ENCODE peak calls at places on chromosomes 5 and 9, in four cellular contexts. One of them, this sample, is unnamed.

GRCh38 chr9:133238851-133239532 is 29.9 kb upstream of the OBP2B start:
- DNase-seq in K562: peak
- DNase-seq in HepG2: peak
- DNase-seq in SK-N-SH: peak
- DNase-seq in this sample: peak

GRCh38 chr9:26326473-26327044 is 566.0 kb downstream of the CAAP1 start:
- DNase-seq in HepG2: peak
- DNase-seq in SK-N-SH: peak
- DNase-seq in K562: no peak
- DNase-seq in this sample: peak

GRCh38 chr5:9207820-9208418 is 338.0 kb downstream of the SEMA5A start:
- DNase-seq in K562: peak
- DNase-seq in SK-N-SH: peak
- DNase-seq in HepG2: peak
- DNase-seq in this sample: no peak

GRCh38 chr9:98184326-98184725 is 8.1 kb downstream of the CORO2A start:
- DNase-seq in K562: no peak
- DNase-seq in SK-N-SH: no peak
- DNase-seq in HepG2: no peak
- DNase-seq in this sample: no peak

GRCh38 chr9:96149881-96150280 is 152.1 kb downstream of the HSD17B3 start:
- DNase-seq in SK-N-SH: no peak
- DNase-seq in HepG2: no peak
- DNase-seq in K562: no peak
- DNase-seq in this sample: no peak

GRCh38 chr9:90600029-90600428 is 42.6 kb downstream of the DIRAS2 start:
- DNase-seq in SK-N-SH: no peak
- DNase-seq in K562: no peak
- DNase-seq in HepG2: no peak
- DNase-seq in this sample: peak

GRCh38 chr5:158056426-158056825 is 197.5 kb upstream of the CLINT1 start:
- DNase-seq in HepG2: no peak
- DNase-seq in SK-N-SH: no peak
- DNase-seq in K562: no peak
- DNase-seq in this sample: no peak

GRCh38 chr5:146388418-146388817 is 49.8 kb downstream of the POU4F3 start:
- DNase-seq in SK-N-SH: no peak
- DNase-seq in HepG2: no peak
- DNase-seq in K562: no peak
- DNase-seq in this sample: no peak

GRCh38 chr9:117214416-117214815 is 200.4 kb downstream of the ASTN2 start:
- DNase-seq in HepG2: no peak
- DNase-seq in SK-N-SH: no peak
- DNase-seq in K562: no peak
- DNase-seq in this sample: no peak

GRCh38 chr5:134586866-134587524 is 45.6 kb downstream of the SAR1B start:
- DNase-seq in SK-N-SH: peak
- DNase-seq in HepG2: peak
- DNase-seq in K562: peak
- DNase-seq in this sample: peak

GRCh38 chr5:72107874-72108199 is 562 bp downstream of the MAP1B start:
- DNase-seq in K562: peak
- DNase-seq in SK-N-SH: no peak
- DNase-seq in HepG2: no peak
- DNase-seq in this sample: peak

GRCh38 chr5:137560414-137560813 is 61.3 kb upstream of the SPOCK1 start:
- DNase-seq in HepG2: no peak
- DNase-seq in K562: no peak
- DNase-seq in SK-N-SH: no peak
- DNase-seq in this sample: no peak

GRCh38 chr9:117000196-117000723 is 313.2 kb downstream of the TRIM32 start:
- DNase-seq in HepG2: no peak
- DNase-seq in SK-N-SH: no peak
- DNase-seq in K562: no peak
- DNase-seq in this sample: no peak

GRCh38 chr9:87524061-87524460 is 26.4 kb downstream of the DAPK1 start:
- DNase-seq in K562: no peak
- DNase-seq in SK-N-SH: no peak
- DNase-seq in HepG2: no peak
- DNase-seq in this sample: no peak

GRCh38 chr5:133757396-133757795 is 145.1 kb upstream of the FSTL4 start:
- DNase-seq in SK-N-SH: no peak
- DNase-seq in K562: no peak
- DNase-seq in HepG2: no peak
- DNase-seq in this sample: no peak

GRCh38 chr5:158483202-158483870 is 616.4 kb downstream of the EBF1 start:
- DNase-seq in HepG2: no peak
- DNase-seq in K562: no peak
- DNase-seq in SK-N-SH: no peak
- DNase-seq in this sample: no peak

GRCh38 chr9:101738566-101739183 is at the start of gene GRIN3A:
- DNase-seq in HepG2: no peak
- DNase-seq in SK-N-SH: peak
- DNase-seq in K562: peak
- DNase-seq in this sample: peak

GRCh38 chr9:106726070-106726815 is 136.7 kb upstream of the ZNF462 start:
- DNase-seq in K562: no peak
- DNase-seq in SK-N-SH: no peak
- DNase-seq in HepG2: no peak
- DNase-seq in this sample: no peak

DNA sequence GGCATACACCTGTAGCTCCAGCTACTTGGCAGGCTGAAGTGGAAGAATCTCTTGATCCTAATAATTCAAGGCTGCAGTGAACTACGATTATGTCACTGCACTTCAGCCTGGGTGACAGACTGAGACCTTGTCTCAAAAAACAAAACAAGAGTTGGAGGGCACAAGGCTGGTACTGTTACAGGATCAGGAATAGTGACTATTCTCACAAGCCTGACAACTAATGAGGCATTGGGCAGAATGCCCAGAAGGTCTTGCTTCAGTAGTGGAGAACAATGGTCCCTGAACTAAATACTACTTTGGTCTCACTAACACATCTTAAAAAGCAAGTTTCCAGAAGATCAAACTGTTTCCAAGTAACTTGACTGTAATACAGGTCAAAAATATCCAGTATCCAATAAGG is 182.9 kb upstream of the RFX3 start:
- DNase-seq in SK-N-SH: no peak
- DNase-seq in HepG2: no peak
- DNase-seq in K562: no peak
- DNase-seq in this sample: no peak
- TF ChIP-seq FOXJ3 in SK-N-SH: no peak
- TF ChIP-seq FOXJ3 in HepG2: no peak
- TF ChIP-seq FOXJ3 in K562: no peak
- TF ChIP-seq FOXJ3 in this sample: no peak

DNA sequence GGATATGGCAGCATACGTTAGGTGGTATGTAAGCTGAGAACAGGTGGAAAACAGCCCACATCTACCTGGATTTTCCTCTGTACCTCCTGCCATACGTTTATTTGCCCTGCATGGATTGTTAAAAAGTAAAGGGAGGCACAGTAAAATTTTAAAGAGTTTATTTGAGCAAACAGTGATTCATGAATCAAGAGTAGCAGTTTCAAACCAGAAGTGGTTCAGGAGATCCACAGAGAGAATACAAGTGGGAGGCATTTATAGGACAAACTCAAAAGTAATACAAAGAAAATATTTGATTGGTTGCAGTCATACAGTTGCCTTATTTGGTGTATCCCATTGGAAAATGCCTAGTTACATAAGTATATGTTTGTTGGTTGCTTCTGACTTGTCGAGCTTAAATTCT is 117.6 kb downstream of the FAM170A start:
- DNase-seq in HepG2: no peak
- DNase-seq in K562: no peak
- DNase-seq in SK-N-SH: no peak
- DNase-seq in this sample: no peak
- TF ChIP-seq FOXJ3 in HepG2: no peak
- TF ChIP-seq FOXJ3 in K562: no peak
- TF ChIP-seq FOXJ3 in SK-N-SH: no peak
- TF ChIP-seq FOXJ3 in this sample: no peak

GRCh38 chr5:54676466-54676865 is 158.9 kb downstream of the SNX18 start:
- DNase-seq in K562: no peak
- DNase-seq in SK-N-SH: no peak
- DNase-seq in HepG2: no peak
- DNase-seq in this sample: no peak

GRCh38 chr5:54681036-54681435 is 163.5 kb downstream of the SNX18 start:
- DNase-seq in K562: no peak
- DNase-seq in SK-N-SH: no peak
- DNase-seq in HepG2: no peak
- DNase-seq in this sample: no peak

GRCh38 chr5:54676964-54677363 is 159.4 kb downstream of the SNX18 start:
- DNase-seq in HepG2: no peak
- DNase-seq in SK-N-SH: no peak
- DNase-seq in K562: no peak
- DNase-seq in this sample: no peak

GRCh38 chr5:54679686-54680085 is 162.1 kb downstream of the SNX18 start:
- DNase-seq in K562: no peak
- DNase-seq in HepG2: no peak
- DNase-seq in SK-N-SH: no peak
- DNase-seq in this sample: no peak

GRCh38 chr5:54678737-54679136 is 161.2 kb downstream of the SNX18 start:
- DNase-seq in SK-N-SH: peak
- DNase-seq in K562: no peak
- DNase-seq in HepG2: no peak
- DNase-seq in this sample: no peak
- TF ChIP-seq FOXJ3 in SK-N-SH: no peak
- TF ChIP-seq FOXJ3 in K562: no peak
- TF ChIP-seq FOXJ3 in HepG2: no peak
- TF ChIP-seq FOXJ3 in this sample: no peak

DNA sequence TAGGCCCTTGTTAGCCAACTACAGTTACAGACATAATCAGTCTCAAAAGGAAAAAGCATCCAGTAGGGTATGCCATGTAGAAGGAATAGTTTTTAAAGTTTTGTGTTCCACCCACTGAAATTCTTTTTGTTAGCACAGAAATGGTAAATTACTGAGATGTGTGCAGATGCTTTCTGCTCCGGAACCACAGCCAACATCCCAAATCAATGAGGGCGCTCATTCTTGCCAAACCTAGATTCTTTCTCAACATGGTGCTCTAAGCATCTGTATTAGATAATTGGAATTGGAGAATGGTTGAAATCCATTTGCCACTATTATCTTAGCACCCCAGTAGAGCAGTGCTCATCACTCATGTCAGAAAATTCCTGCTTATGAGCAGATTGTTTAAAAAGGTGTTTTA is 127.8 kb downstream of the SEC61B start:
- DNase-seq in K562: no peak
- DNase-seq in HepG2: no peak
- DNase-seq in SK-N-SH: no peak
- DNase-seq in this sample: no peak
- TF ChIP-seq FOXJ3 in K562: no peak
- TF ChIP-seq FOXJ3 in HepG2: no peak
- TF ChIP-seq FOXJ3 in SK-N-SH: no peak
- TF ChIP-seq FOXJ3 in this sample: no peak

GRCh38 chr9:31604516-31604915 is 779.9 kb upstream of the ACO1 start:
- DNase-seq in K562: no peak
- DNase-seq in SK-N-SH: no peak
- DNase-seq in HepG2: no peak
- DNase-seq in this sample: no peak
- TF ChIP-seq FOXJ3 in K562: no peak
- TF ChIP-seq FOXJ3 in SK-N-SH: no peak
- TF ChIP-seq FOXJ3 in HepG2: no peak
- TF ChIP-seq FOXJ3 in this sample: no peak

DNA sequence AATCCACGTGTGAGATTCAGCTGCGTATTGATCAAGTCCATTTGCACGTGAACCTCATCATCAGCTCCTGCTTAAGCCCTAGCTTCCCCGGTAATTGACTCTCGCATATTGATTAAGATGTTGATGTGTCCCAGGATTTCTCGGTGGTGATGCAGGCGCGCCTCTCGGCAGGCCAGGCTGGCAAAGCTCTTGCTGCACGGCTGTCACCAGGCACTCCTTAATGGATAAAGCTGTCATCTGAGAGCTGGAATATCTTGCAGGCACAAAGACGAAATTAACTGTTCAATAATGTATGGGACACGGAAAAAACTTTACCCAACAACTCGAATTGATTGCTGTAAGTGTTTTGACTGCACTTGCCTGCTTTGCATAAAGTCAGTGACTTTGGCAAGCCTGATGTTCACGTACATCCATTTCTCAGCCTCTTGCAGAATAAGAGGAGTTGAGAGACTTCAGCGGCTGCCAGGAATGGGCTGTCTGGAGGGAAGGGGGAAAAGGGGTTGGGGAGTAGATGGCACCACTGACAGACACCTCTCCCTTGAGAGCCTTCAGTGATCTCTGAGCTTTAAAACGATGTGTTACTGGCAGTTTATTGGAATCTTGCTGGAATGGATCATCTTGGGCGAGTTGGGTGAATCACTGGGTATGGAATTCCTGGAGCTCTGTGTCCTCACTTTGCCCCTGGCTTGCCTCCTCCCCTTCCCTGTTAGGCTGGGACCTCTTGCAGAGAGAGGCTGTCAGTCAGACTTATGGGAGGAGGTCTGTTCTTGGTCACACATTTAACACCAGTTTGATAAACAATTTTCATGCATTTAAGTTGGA is 650.3 kb downstream of the CCDC171 start:
- DNase-seq in SK-N-SH: no peak
- DNase-seq in HepG2: no peak
- DNase-seq in K562: no peak
- DNase-seq in this sample: no peak
- TF ChIP-seq FOXJ3 in SK-N-SH: no peak
- TF ChIP-seq FOXJ3 in HepG2: no peak
- TF ChIP-seq FOXJ3 in K562: no peak
- TF ChIP-seq FOXJ3 in this sample: no peak

GRCh38 chr5:126103050-126103449 is 320.2 kb upstream of the GRAMD2B start:
- DNase-seq in HepG2: no peak
- DNase-seq in SK-N-SH: no peak
- DNase-seq in K562: no peak
- DNase-seq in this sample: no peak

GRCh38 chr5:126104951-126105350 is 318.3 kb upstream of the GRAMD2B start:
- DNase-seq in K562: no peak
- DNase-seq in SK-N-SH: no peak
- DNase-seq in HepG2: no peak
- DNase-seq in this sample: no peak

GRCh38 chr5:126106032-126106431 is 317.2 kb upstream of the GRAMD2B start:
- DNase-seq in HepG2: no peak
- DNase-seq in SK-N-SH: no peak
- DNase-seq in K562: no peak
- DNase-seq in this sample: no peak

GRCh38 chr5:126103872-126104271 is 319.3 kb upstream of the GRAMD2B start:
- DNase-seq in K562: no peak
- DNase-seq in SK-N-SH: no peak
- DNase-seq in HepG2: no peak
- DNase-seq in this sample: no peak

DNA sequence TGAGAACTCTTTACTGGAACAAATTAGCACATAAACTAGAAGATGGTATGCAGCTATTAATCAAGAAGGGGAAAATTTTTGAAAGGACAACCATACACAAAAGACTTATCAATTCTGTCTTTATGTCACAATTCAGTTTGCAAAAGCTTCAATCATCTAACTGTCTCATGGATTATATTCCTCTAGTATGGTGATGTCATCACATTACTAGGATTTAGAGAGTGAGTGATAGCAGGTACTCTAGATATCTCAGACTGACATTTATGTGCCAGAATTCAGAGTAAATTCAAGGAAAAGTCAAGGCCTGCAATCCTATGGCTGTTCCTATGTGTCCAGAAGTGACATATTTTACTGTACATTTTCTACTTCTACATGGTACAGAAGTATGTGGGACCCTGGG is 318.9 kb upstream of the GRAMD2B start:
- DNase-seq in HepG2: no peak
- DNase-seq in K562: no peak
- DNase-seq in SK-N-SH: no peak
- DNase-seq in this sample: no peak
- TF ChIP-seq FOXJ3 in HepG2: no peak
- TF ChIP-seq FOXJ3 in K562: no peak
- TF ChIP-seq FOXJ3 in SK-N-SH: no peak
- TF ChIP-seq FOXJ3 in this sample: no peak